ENCODE peak calls at places on chromosomes 16 and 17, in ten cellular contexts. Q, G, P, L, D, I, Z, U, E and N are unnamed samples.

GRCh38 chr16:65782537-65783290 is 583.8 kb upstream of the CDH5 start:
- DNase-seq in Q (no peak), G (no peak), P (peak; percentile 0), L (no peak), D (no peak), I (peak; percentile 82), Z (peak; percentile 43), U (peak; percentile 74), E (no peak), N (peak; percentile 90)

GRCh38 chr16:12017583-12017982 is 41.0 kb downstream of the SNX29 start:
- DNase-seq in Q (no peak), G (no peak), P (no peak), L (no peak), D (no peak), I (peak; percentile 45), Z (peak; percentile 17), U (peak; percentile 62), E (no peak), N (peak; percentile 62)

GRCh38 chr16:19348578-19349315 is 63.2 kb downstream of the CLEC19A start:
- DNase-seq in Q (no peak), G (no peak), P (peak; percentile 62), L (no peak), D (no peak), I (no peak), Z (peak; percentile 19), U (no peak), E (no peak), N (peak; percentile 10)

GRCh38 chr17:80921159-80921558 is 70.5 kb upstream of the CHMP6 start:
- DNase-seq in Q (no peak), G (no peak), P (no peak), L (no peak), D (no peak), I (no peak), Z (no peak), U (no peak), E (no peak), N (no peak)

GRCh38 chr17:45016237-45016636 is 35.2 kb downstream of the DCAKD start:
- DNase-seq in Q (no peak), G (no peak), P (no peak), L (no peak), D (no peak), I (no peak), Z (no peak), U (no peak), E (no peak), N (no peak)

GRCh38 chr16:30793508-30794069 is 6.6 kb upstream of the ZNF629 start:
- DNase-seq in Q (no peak), G (no peak), P (no peak), L (no peak), D (no peak), I (no peak), Z (no peak), U (no peak), E (no peak), N (no peak)

GRCh38 chr17:69719474-69720048 is 305.1 kb downstream of the MAP2K6 start:
- DNase-seq in Q (no peak), G (no peak), P (no peak), L (no peak), D (no peak), I (no peak), Z (no peak), U (no peak), E (no peak), N (no peak)

GRCh38 chr16:84378567-84378966 is 10.2 kb downstream of the ATP2C2 start:
- DNase-seq in Q (no peak), G (no peak), P (no peak), L (no peak), D (no peak), I (no peak), Z (no peak), U (no peak), E (no peak), N (no peak)

GRCh38 chr16:66494916-66495315 is 55.0 kb downstream of the TK2 start:
- DNase-seq in Q (no peak), G (no peak), P (no peak), L (no peak), D (no peak), I (no peak), Z (no peak), U (no peak), E (no peak), N (no peak)

GRCh38 chr17:2292100-2292499 is 11.5 kb downstream of the SMG6 start:
- DNase-seq in Q (no peak), G (no peak), P (no peak), L (no peak), D (no peak), I (no peak), Z (peak; percentile 32), U (peak; percentile 28), E (no peak), N (peak; percentile 41)

GRCh38 chr17:82531431-82531881 is 11.9 kb downstream of the FOXK2 start:
- DNase-seq in Q (no peak), G (no peak), P (no peak), L (no peak), D (no peak), I (no peak), Z (peak; percentile 94), U (peak; percentile 75), E (no peak), N (peak; percentile 88)

GRCh38 chr17:38454528-38454927 is 26.3 kb downstream of the ARHGAP23 start:
- DNase-seq in Q (no peak), G (peak; percentile 85), P (no peak), L (no peak), D (no peak), I (no peak), Z (peak; percentile 83), U (peak; percentile 76), E (no peak), N (peak; percentile 90)

GRCh38 chr16:4692460-4693295 is 684 bp upstream of the NUDT16L1 start:
- DNase-seq in Q (no peak), G (no peak), P (no peak), L (no peak), D (no peak), I (no peak), Z (no peak), U (no peak), E (no peak), N (peak; percentile 27)

GRCh38 chr16:26710475-26710874 is 356.3 kb upstream of the C16orf82 start:
- DNase-seq in Q (no peak), G (no peak), P (no peak), L (no peak), D (no peak), I (no peak), Z (no peak), U (no peak), E (no peak), N (no peak)

GRCh38 chr17:7841622-7842379 is 7.8 kb downstream of the KDM6B start:
- DNase-seq in Q (peak; percentile 78), G (peak; percentile 92), P (peak; percentile 83), L (peak; percentile 97), D (no peak), I (no peak), Z (peak; percentile 93), U (peak; percentile 86), E (peak; percentile 84), N (peak; percentile 97)